ENCODE peak calls at places on chromosome 6, in five cellular contexts. O is fibroblast of the conjunctiva, G is brain microvascular endothelial cell, W is T-helper 1 cell, E is M059J. P is an unnamed sample.
A peak's percentile ranks its signal among the peaks of the same experiment; 100 is the strongest.

GRCh38 chr6:24949020-24949569 is 13.3 kb upstream of the RIPOR2 start:
- DNase-seq in O (no peak), G (no peak), W (peak; percentile 93), E (no peak), P (peak; percentile 29)

GRCh38 chr6:29230666-29231065 is 60.0 kb downstream of the OR2J2 start:
- DNase-seq in O (no peak), G (no peak), W (no peak), E (no peak), P (no peak)

GRCh38 chr6:129895692-129896091 is 34.6 kb upstream of the TMEM244 start:
- DNase-seq in O (no peak), G (no peak), W (no peak), E (no peak), P (no peak)

GRCh38 chr6:35026434-35027222 is 114.5 kb downstream of the TCP11 start:
- DNase-seq in O (no peak), G (no peak), W (no peak), E (no peak), P (no peak)

GRCh38 chr6:29758761-29759160 is 35.5 kb downstream of the HLA-F start:
- DNase-seq in O (no peak), G (no peak), W (no peak), E (no peak), P (no peak)

GRCh38 chr6:139370047-139370706 is 4.3 kb downstream of the CITED2 start:
- DNase-seq in O (peak; percentile 80), G (peak; percentile 56), W (no peak), E (peak; percentile 82), P (peak; percentile 20)

GRCh38 chr6:54193560-54193959 is 82.3 kb downstream of the MLIP start:
- DNase-seq in O (no peak), G (peak; percentile 1), W (no peak), E (no peak), P (no peak)

GRCh38 chr6:124164363-124164762 is 360.7 kb downstream of the NKAIN2 start:
- DNase-seq in O (peak; percentile 2), G (no peak), W (no peak), E (no peak), P (no peak)

GRCh38 chr6:36976005-36976261 is 10.1 kb downstream of the MTCH1 start:
- DNase-seq in O (no peak), G (no peak), W (no peak), E (no peak), P (no peak)

GRCh38 chr6:31971279-31971992 is 502 bp downstream of the DXO start:
- DNase-seq in O (no peak), G (no peak), W (no peak), E (no peak), P (no peak)

GRCh38 chr6:158170656-158171081 is 2.5 kb downstream of the GTF2H5 start:
- DNase-seq in O (peak; percentile 76), G (peak; percentile 63), W (no peak), E (peak; percentile 93), P (no peak)

GRCh38 chr6:157974341-157974894 is 7.2 kb upstream of the SYNJ2 start:
- DNase-seq in O (no peak), G (peak; percentile 50), W (no peak), E (peak; percentile 75), P (no peak)

GRCh38 chr6:137970368-137970767 is 103.3 kb downstream of the TNFAIP3 start:
- DNase-seq in O (no peak), G (no peak), W (no peak), E (no peak), P (no peak)

GRCh38 chr6:132907915-132908314 is 93.5 kb downstream of the RPS12 start:
- DNase-seq in O (no peak), G (peak; percentile 91), W (no peak), E (peak; percentile 74), P (no peak)

GRCh38 chr6:121522265-121522664 is 86.8 kb downstream of the GJA1 start:
- DNase-seq in O (peak; percentile 53), G (peak; percentile 98), W (no peak), E (peak; percentile 93), P (no peak)

GRCh38 chr6:109015185-109015584 is 79.5 kb downstream of the SESN1 start:
- DNase-seq in O (no peak), G (no peak), W (no peak), E (no peak), P (no peak)

GRCh38 chr6:79802657-79803310 is 144.6 kb downstream of the ELOVL4 start:
- DNase-seq in O (no peak), G (no peak), W (no peak), E (no peak), P (no peak)

GRCh38 chr6:99254616-99255550 is 94.6 kb downstream of the FAXC start:
- DNase-seq in O (no peak), G (no peak), W (no peak), E (no peak), P (no peak)

GRCh38 chr6:83430606-83431544 is at the start of gene ME1:
- DNase-seq in O (peak; percentile 75), G (peak; percentile 78), W (peak; percentile 45), E (peak; percentile 68), P (no peak)

GRCh38 chr6:106520711-106521367 is 108.5 kb downstream of the RTN4IP1 start:
- DNase-seq in O (no peak), G (no peak), W (peak; percentile 97), E (no peak), P (no peak)

GRCh38 chr6:150874184-150874583 is 8.7 kb downstream of the MTHFD1L start:
- DNase-seq in O (no peak), G (no peak), W (no peak), E (no peak), P (no peak)

GRCh38 chr6:16059496-16059895 is 69.4 kb upstream of the MYLIP start:
- DNase-seq in O (no peak), G (no peak), W (no peak), E (no peak), P (peak; percentile 38)

GRCh38 chr6:7213416-7213815 is 99.6 kb downstream of the SSR1 start:
- DNase-seq in O (no peak), G (no peak), W (no peak), E (no peak), P (no peak)

GRCh38 chr6:130927305-130927704 is 100.1 kb downstream of the SMLR1 start:
- DNase-seq in O (no peak), G (no peak), W (no peak), E (peak; percentile 62), P (no peak)

GRCh38 chr6:45808917-45809316 is 206.7 kb downstream of the CLIC5 start:
- DNase-seq in O (no peak), G (no peak), W (no peak), E (peak; percentile 47), P (no peak)

GRCh38 chr6:11869656-11870340 is 91.2 kb upstream of the ADTRP start:
- DNase-seq in O (peak; percentile 46), G (no peak), W (no peak), E (peak; percentile 92), P (no peak)

GRCh38 chr6:81169166-81169565 is 583.3 kb downstream of the TENT5A start:
- DNase-seq in O (no peak), G (peak; percentile 28), W (no peak), E (peak; percentile 45), P (no peak)

GRCh38 chr6:52333840-52334200 is 28.1 kb upstream of the PAQR8 start:
- DNase-seq in O (no peak), G (no peak), W (peak; percentile 41), E (peak; percentile 30), P (no peak)

GRCh38 chr6:16436550-16436949 is 198.2 kb downstream of the GMPR start:
- DNase-seq in O (no peak), G (no peak), W (peak; percentile 88), E (no peak), P (no peak)

GRCh38 chr6:38153076-38153475 is 333.5 kb downstream of the ZFAND3 start:
- DNase-seq in O (no peak), G (no peak), W (no peak), E (no peak), P (no peak)

GRCh38 chr6:49423817-49424216 is 39.2 kb downstream of the MMUT start:
- DNase-seq in O (no peak), G (no peak), W (no peak), E (peak; percentile 21), P (no peak)

GRCh38 chr6:56914791-56915658 is 39.9 kb upstream of the BEND6 start:
- DNase-seq in O (no peak), G (no peak), W (no peak), E (no peak), P (no peak)

GRCh38 chr6:169801396-169802160 is 50.2 kb downstream of the ERMARD start:
- DNase-seq in O (no peak), G (no peak), W (no peak), E (no peak), P (no peak)

GRCh38 chr6:73746776-73747175 is 50.8 kb downstream of the CD109 start:
- DNase-seq in O (no peak), G (peak; percentile 37), W (no peak), E (peak; percentile 53), P (no peak)

GRCh38 chr6:122871079-122871478 is 82.0 kb downstream of the SMPDL3A start:
- DNase-seq in O (no peak), G (no peak), W (no peak), E (no peak), P (no peak)